ENCODE peak calls at places on chromosomes 1 and 21, in ten cellular contexts. X, P, G, W, T, R, U, E, F and C are unnamed samples.

GRCh38 chr1:59292557-59292956 is 4.3 kb upstream of the FGGY start:
- DNase-seq in X (no peak), P (no peak), G (no peak), W (peak), T (peak), R (no peak), U (no peak), E (peak), F (peak), C (peak)

GRCh38 chr1:3663999-3664699 is 11.8 kb downstream of the TP73 start:
- DNase-seq in X (peak), P (peak), G (no peak), W (no peak), T (no peak), R (no peak), U (no peak), E (peak), F (no peak), C (no peak)

GRCh38 chr1:68197891-68198290 is 34.4 kb downstream of the WLS start:
- DNase-seq in X (no peak), P (no peak), G (no peak), W (no peak), T (peak), R (peak), U (no peak), E (no peak), F (peak), C (no peak)

GRCh38 chr21:39016740-39017315 is 166.4 kb downstream of the PSMG1 start:
- DNase-seq in X (no peak), P (no peak), G (no peak), W (no peak), T (no peak), R (no peak), U (no peak), E (no peak), F (no peak), C (no peak)

GRCh38 chr21:23687154-23687553 is 1920.1 kb downstream of the MRPL39 start:
- DNase-seq in X (no peak), P (no peak), G (no peak), W (no peak), T (no peak), R (no peak), U (no peak), E (no peak), F (no peak), C (no peak)

GRCh38 chr1:1550591-1551432 is 10.4 kb upstream of the TMEM240 start:
- DNase-seq in X (no peak), P (no peak), G (no peak), W (peak), T (peak), R (no peak), U (no peak), E (peak), F (no peak), C (peak)

GRCh38 chr1:83931658-83932253 is 67.2 kb downstream of the TTLL7 start:
- DNase-seq in X (no peak), P (no peak), G (peak), W (peak), T (peak), R (peak), U (no peak), E (peak), F (peak), C (peak)

GRCh38 chr1:193417420-193417819 is 231.0 kb upstream of the B3GALT2 start:
- DNase-seq in X (no peak), P (no peak), G (no peak), W (peak), T (peak), R (no peak), U (no peak), E (no peak), F (no peak), C (no peak)

GRCh38 chr1:221327954-221328353 is 413.9 kb downstream of the DUSP10 start:
- DNase-seq in X (no peak), P (no peak), G (no peak), W (no peak), T (no peak), R (no peak), U (no peak), E (no peak), F (no peak), C (no peak)

GRCh38 chr1:25548601-25549000 is 5.2 kb downstream of the LDLRAP1 start:
- DNase-seq in X (no peak), P (no peak), G (no peak), W (no peak), T (no peak), R (no peak), U (no peak), E (no peak), F (no peak), C (no peak)

GRCh38 chr1:227898502-227899140 is 49.1 kb downstream of the WNT9A start:
- DNase-seq in X (peak), P (no peak), G (peak), W (no peak), T (no peak), R (no peak), U (no peak), E (peak), F (no peak), C (no peak)

GRCh38 chr21:41768371-41769042 is 1.7 kb upstream of the RIPK4 start:
- DNase-seq in X (no peak), P (peak), G (peak), W (peak), T (peak), R (peak), U (no peak), E (no peak), F (peak), C (no peak)

GRCh38 chr1:154463512-154463990 is 38.5 kb upstream of the TDRD10 start:
- DNase-seq in X (no peak), P (no peak), G (no peak), W (no peak), T (peak), R (no peak), U (no peak), E (no peak), F (peak), C (peak)

GRCh38 chr1:233375653-233376052 is 48.1 kb downstream of the MAP3K21 start:
- DNase-seq in X (no peak), P (no peak), G (no peak), W (no peak), T (no peak), R (no peak), U (no peak), E (no peak), F (no peak), C (no peak)

GRCh38 chr1:6866825-6867224 is 81.6 kb downstream of the CAMTA1 start:
- DNase-seq in X (no peak), P (no peak), G (no peak), W (no peak), T (no peak), R (no peak), U (peak), E (no peak), F (no peak), C (no peak)

GRCh38 chr1:242056988-242057744 is 58.3 kb upstream of the MAP1LC3C start:
- DNase-seq in X (peak), P (peak), G (no peak), W (no peak), T (no peak), R (no peak), U (no peak), E (no peak), F (no peak), C (no peak)

GRCh38 chr1:35559317-35559944 is 1.8 kb downstream of the NCDN start:
- DNase-seq in X (no peak), P (no peak), G (no peak), W (no peak), T (peak), R (no peak), U (no peak), E (no peak), F (no peak), C (no peak)

GRCh38 chr1:224223819-224224714 is 41.0 kb downstream of the DEGS1 start:
- DNase-seq in X (no peak), P (no peak), G (no peak), W (peak), T (peak), R (no peak), U (no peak), E (no peak), F (no peak), C (no peak)

GRCh38 chr1:5891141-5891540 is 101.1 kb downstream of the NPHP4 start:
- DNase-seq in X (no peak), P (no peak), G (no peak), W (no peak), T (no peak), R (no peak), U (no peak), E (no peak), F (no peak), C (no peak)

GRCh38 chr1:37234941-37235418 is 200.7 kb upstream of the GRIK3 start:
- DNase-seq in X (no peak), P (no peak), G (no peak), W (no peak), T (no peak), R (no peak), U (no peak), E (no peak), F (no peak), C (no peak)

GRCh38 chr1:229135773-229136172 is 135.1 kb upstream of the RAB4A start:
- DNase-seq in X (no peak), P (no peak), G (no peak), W (no peak), T (no peak), R (no peak), U (no peak), E (no peak), F (no peak), C (no peak)

GRCh38 chr21:42734323-42734971 is 81.0 kb downstream of the PDE9A start:
- DNase-seq in X (no peak), P (no peak), G (no peak), W (no peak), T (no peak), R (no peak), U (no peak), E (no peak), F (no peak), C (no peak)

GRCh38 chr1:41735587-41736290 is 183.0 kb downstream of the HIVEP3 start:
- DNase-seq in X (no peak), P (no peak), G (no peak), W (no peak), T (no peak), R (no peak), U (no peak), E (no peak), F (no peak), C (peak)

GRCh38 chr1:72623299-72623708 is 341.0 kb upstream of the NEGR1 start:
- DNase-seq in X (no peak), P (no peak), G (no peak), W (peak), T (peak), R (no peak), U (no peak), E (no peak), F (no peak), C (no peak)

GRCh38 chr1:203046984-203047630 is 20.8 kb downstream of the PPFIA4 start:
- DNase-seq in X (no peak), P (no peak), G (no peak), W (peak), T (peak), R (no peak), U (no peak), E (no peak), F (no peak), C (no peak)

GRCh38 chr1:205271745-205272144 is 44.0 kb downstream of the TMCC2 start:
- DNase-seq in X (no peak), P (no peak), G (no peak), W (no peak), T (no peak), R (no peak), U (no peak), E (no peak), F (no peak), C (no peak)

GRCh38 chr21:29308456-29308783 is 9.7 kb downstream of the BACH1 start:
- DNase-seq in X (no peak), P (no peak), G (no peak), W (no peak), T (no peak), R (no peak), U (no peak), E (no peak), F (no peak), C (no peak)

GRCh38 chr1:221758455-221758854 is 16.6 kb upstream of the DUSP10 start:
- DNase-seq in X (no peak), P (no peak), G (no peak), W (no peak), T (no peak), R (no peak), U (no peak), E (no peak), F (no peak), C (no peak)

GRCh38 chr1:50699795-50700194 is 260.3 kb downstream of the FAF1 start:
- DNase-seq in X (no peak), P (no peak), G (no peak), W (no peak), T (no peak), R (no peak), U (no peak), E (no peak), F (no peak), C (no peak)
- H3K27ac ChIP-seq in X (no peak), P (no peak), G (no peak), W (no peak), T (no peak), R (no peak), U (peak), E (no peak), F (no peak), C (no peak)

GRCh38 chr1:184843732-184844495 is 89.3 kb upstream of the EDEM3 start:
- DNase-seq in X (no peak), P (no peak), G (no peak), W (no peak), T (no peak), R (no peak), U (no peak), E (no peak), F (peak), C (no peak)

GRCh38 chr1:184836934-184837698 is 82.5 kb upstream of the EDEM3 start:
- DNase-seq in X (no peak), P (no peak), G (peak), W (no peak), T (no peak), R (no peak), U (no peak), E (no peak), F (no peak), C (no peak)

GRCh38 chr1:184836081-184836480 is 81.4 kb upstream of the EDEM3 start:
- DNase-seq in X (no peak), P (no peak), G (no peak), W (no peak), T (no peak), R (no peak), U (no peak), E (no peak), F (no peak), C (no peak)

GRCh38 chr1:184840596-184840995 is 85.9 kb upstream of the EDEM3 start:
- DNase-seq in X (no peak), P (no peak), G (no peak), W (no peak), T (no peak), R (no peak), U (no peak), E (no peak), F (no peak), C (no peak)

DNA sequence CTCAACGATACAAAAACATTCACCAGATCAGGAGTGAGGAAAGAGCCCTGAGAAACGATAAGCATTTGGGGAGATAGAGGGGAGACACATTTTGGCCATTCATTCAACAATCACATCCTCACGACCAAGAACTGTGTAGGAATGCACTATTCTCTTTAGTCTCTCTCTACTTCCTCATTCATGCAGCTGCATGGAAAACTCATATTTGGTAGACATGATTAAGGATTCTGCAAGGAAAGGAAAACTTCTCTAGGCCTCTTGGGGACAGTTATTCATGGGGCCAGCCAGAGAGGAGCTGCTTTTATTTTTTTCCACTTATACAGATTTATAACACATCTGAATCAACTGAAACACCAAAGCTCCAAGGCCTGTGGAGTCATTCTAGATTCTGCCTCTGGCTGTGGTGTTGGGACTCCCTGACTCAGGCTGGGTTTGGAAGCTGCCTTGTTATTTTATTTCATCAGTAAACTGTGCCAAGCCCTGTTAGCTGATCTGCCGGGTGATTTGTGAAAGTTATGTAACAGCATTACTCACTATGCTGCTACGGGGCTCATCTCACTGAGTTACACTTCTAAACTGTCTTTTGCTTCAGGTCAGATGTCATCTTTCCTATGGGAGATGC is 83.8 kb upstream of the EDEM3 start:
- DNase-seq in X (no peak), P (no peak), G (peak), W (peak), T (peak), R (no peak), U (no peak), E (no peak), F (peak), C (peak)
- H3K27ac ChIP-seq in X (no peak), P (peak), G (peak), W (no peak), T (peak), R (no peak), U (no peak), E (no peak), F (peak), C (no peak)

DNA sequence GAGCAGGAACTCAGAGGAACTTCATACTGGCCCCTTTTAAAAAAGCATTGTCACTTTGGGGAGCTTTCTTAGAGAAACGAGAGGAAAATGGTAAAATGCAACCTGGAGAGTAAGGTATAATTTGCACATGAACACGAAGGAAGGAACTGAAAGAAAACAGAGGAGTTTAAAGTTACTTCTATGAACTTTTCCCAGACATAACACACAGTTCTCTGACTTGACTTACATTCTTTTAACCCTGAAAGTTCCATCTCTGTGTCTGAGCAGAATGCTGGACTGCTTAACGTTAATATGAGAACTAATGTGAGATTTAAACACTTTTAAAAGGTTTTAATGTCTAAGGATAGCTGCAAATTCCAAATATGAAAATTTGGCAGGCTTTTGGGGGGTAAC is 102.3 kb downstream of the NFIA start:
- DNase-seq in X (no peak), P (no peak), G (no peak), W (no peak), T (no peak), R (no peak), U (no peak), E (no peak), F (no peak), C (no peak)
- H3K27ac ChIP-seq in X (peak), P (peak), G (peak), W (peak), T (peak), R (no peak), U (no peak), E (no peak), F (peak), C (peak)

DNA sequence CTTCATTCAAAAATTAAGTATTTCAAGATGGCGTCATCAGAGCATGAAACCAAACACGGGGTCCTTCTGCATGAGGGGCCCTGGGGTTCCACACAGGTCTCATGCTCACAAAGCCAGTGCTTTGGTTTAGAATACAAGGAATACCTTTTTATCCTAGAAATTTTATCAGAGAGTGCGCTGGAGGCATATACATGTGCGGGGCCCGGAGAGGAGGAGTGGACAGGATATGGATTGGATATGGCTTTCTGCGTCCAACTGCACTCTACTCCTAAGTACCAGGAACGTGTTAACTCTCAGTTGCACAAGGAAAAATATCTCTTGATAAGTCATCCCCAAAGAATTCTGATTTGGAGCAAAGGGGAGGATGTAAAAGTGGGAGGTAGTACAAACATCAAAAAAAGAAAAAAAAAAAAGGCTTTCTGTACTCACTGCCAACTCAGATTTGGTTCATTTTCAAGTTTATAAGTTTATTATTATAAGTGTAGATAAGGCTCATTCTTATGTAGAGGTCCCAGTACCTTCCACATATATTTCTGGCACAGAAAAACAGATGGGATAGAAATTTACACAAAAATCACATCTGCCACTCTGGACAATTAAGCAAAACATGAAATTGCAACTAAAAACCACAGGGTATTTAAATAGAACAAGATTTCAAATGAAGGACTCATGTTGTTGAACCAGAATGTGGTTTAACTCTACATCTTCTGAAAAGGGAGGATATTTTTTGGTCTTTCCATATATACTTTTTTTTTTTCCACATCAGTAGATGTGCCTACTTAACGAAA is 208.5 kb downstream of the PBX1 start:
- DNase-seq in X (no peak), P (no peak), G (no peak), W (peak), T (peak), R (no peak), U (no peak), E (no peak), F (no peak), C (no peak)
- H3K27ac ChIP-seq in X (peak), P (peak), G (peak), W (peak), T (peak), R (peak), U (no peak), E (no peak), F (no peak), C (no peak)

DNA sequence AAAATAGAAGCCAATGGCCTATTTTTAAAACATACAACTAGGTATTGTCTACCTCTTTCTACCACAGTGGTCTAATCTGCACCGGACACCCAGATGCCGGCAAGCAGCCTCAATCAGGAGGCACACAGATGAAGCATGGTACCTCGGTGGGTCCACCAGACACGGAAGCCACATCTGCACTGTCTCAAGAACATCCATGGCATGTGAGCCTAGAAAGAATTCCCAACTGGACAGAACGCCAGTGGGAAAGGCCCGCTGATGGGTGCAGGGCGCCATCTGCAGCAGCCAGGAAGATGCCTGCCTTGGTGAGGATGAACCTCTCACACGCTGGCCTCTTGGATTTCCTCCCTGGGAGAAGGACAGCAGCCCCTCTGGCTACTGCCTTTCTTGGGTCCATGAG is 79.5 kb downstream of the MRPL37 start:
- DNase-seq in X (no peak), P (no peak), G (no peak), W (no peak), T (no peak), R (no peak), U (no peak), E (no peak), F (no peak), C (no peak)
- H3K27ac ChIP-seq in X (no peak), P (peak), G (peak), W (peak), T (no peak), R (no peak), U (no peak), E (no peak), F (peak), C (peak)

DNA sequence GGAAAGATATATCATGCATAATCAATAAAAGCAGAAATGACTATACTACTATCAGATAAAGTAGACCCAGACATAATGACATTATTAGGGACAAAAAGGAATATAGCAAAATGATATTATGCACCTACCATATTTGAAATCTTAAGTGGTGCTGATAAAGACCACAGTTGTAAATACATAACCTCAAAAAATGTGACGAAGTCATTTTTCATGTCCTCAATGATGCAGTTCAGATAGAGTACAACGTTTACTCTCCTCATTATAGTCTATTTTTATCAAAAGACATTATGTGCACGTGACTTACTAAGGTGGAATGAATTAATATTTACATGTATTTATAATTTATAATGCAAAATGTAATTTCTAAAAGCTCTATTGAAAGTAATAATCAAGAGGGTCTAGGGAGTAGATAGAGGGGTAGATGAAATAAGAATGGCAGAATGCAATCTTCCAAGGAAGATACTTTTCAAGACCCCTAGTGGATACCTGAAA is 61.7 kb upstream of the TNFSF4 start:
- DNase-seq in X (no peak), P (no peak), G (no peak), W (no peak), T (no peak), R (no peak), U (no peak), E (no peak), F (no peak), C (no peak)
- H3K27ac ChIP-seq in X (no peak), P (no peak), G (no peak), W (no peak), T (peak), R (no peak), U (no peak), E (no peak), F (no peak), C (no peak)

GRCh38 chr1:108644984-108645383 is 15.9 kb downstream of the HENMT1 start:
- DNase-seq in X (peak), P (no peak), G (no peak), W (no peak), T (no peak), R (no peak), U (no peak), E (no peak), F (peak), C (no peak)
- H3K27ac ChIP-seq in X (peak), P (no peak), G (no peak), W (no peak), T (no peak), R (no peak), U (no peak), E (no peak), F (peak), C (no peak)